ENCODE peak calls at places on chromosomes 3 and 15, in four cellular contexts. X, L, W and J are unnamed samples.
A peak's percentile ranks its signal among the peaks of the same experiment; 100 is the strongest.

GRCh38 chr3:191047930-191048329 is 151.1 kb upstream of the OSTN start:
- DNase-seq in W (no peak), X (no peak), L (no peak), J (no peak)

GRCh38 chr3:103609472-103609871 is 1174.7 kb downstream of the ZPLD1 start:
- DNase-seq in W (no peak), X (no peak), L (no peak), J (no peak)

GRCh38 chr15:58228708-58229107 is 90.5 kb downstream of the AQP9 start:
- DNase-seq in X (no peak), W (no peak), L (no peak), J (no peak)

GRCh38 chr15:60083318-60083717 is 79.2 kb downstream of the FOXB1 start:
- DNase-seq in X (no peak), W (no peak), L (no peak), J (no peak)

GRCh38 chr3:129224984-129225393 is 24.4 kb upstream of the COPG1 start:
- DNase-seq in L (no peak), X (no peak), W (peak; percentile 92), J (peak; percentile 67)

GRCh38 chr3:157174265-157174615 is 14.3 kb upstream of the CCNL1 start:
- DNase-seq in L (no peak), X (no peak), W (no peak), J (no peak)

GRCh38 chr15:67149068-67149841 is 83.9 kb downstream of the SMAD3 start:
- DNase-seq in L (no peak), W (peak; percentile 59), X (no peak), J (no peak)

GRCh38 chr3:184133840-184134745 is 1.1 kb upstream of the EIF2B5 start:
- DNase-seq in X (peak; percentile 85), W (peak; percentile 74), L (peak; percentile 62), J (peak; percentile 74)

GRCh38 chr3:101325393-101326134 is 5.2 kb upstream of the IMPG2 start:
- DNase-seq in W (no peak), L (peak; percentile 25), X (no peak), J (no peak)

GRCh38 chr3:53174346-53175250 is 13.6 kb downstream of the PRKCD start:
- DNase-seq in L (no peak), W (no peak), X (no peak), J (no peak)

GRCh38 chr15:85867250-85867649 is 72.5 kb upstream of the KLHL25 start:
- DNase-seq in W (no peak), L (no peak), X (no peak), J (no peak)

GRCh38 chr15:85869124-85869523 is 74.4 kb upstream of the KLHL25 start:
- DNase-seq in L (no peak), W (no peak), X (no peak), J (no peak)

GRCh38 chr15:85870216-85871014 is 75.7 kb upstream of the KLHL25 start:
- DNase-seq in X (no peak), L (no peak), W (no peak), J (no peak)

GRCh38 chr15:85860394-85861161 is 65.9 kb upstream of the KLHL25 start:
- DNase-seq in L (no peak), X (no peak), W (no peak), J (no peak)

DNA sequence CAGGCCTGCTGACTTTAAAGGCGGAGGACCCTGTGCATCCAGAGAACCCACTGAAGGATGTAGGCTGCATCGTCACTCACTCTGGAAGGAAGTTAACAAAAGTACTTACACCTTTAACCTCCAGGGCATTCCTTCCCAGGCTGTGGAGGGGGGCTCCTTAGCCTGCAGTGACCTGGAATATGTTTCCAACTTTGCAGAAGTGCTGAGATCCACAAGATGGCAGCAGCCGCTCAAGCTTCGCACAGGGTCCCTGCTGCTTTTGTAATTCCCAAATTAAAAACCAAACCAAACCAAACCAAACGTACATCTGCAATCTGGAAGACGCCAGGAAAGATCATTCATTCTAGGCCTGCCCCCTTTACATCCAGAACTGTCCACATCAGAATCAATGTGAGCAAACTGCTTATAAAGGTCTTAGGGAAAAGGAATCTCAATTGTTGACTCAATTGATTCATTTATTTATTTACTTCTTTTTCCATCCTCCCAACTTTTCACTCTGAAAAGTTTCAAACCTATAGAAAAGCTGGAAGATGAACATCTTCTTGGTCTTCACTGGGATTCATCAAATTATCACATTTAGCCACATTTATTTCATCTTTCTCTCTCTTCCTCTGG is 70.5 kb upstream of the KLHL25 start:
- DNase-seq in L (peak; percentile 40), W (peak; percentile 11), X (peak; percentile 19), J (peak; percentile 15)
- TF ChIP-seq TCF7L2 in L (no peak), W (no peak), X (no peak), J (no peak)

GRCh38 chr3:98978068-98978811 is 76.7 kb upstream of the DCBLD2 start:
- DNase-seq in L (no peak), W (no peak), X (no peak), J (no peak)

GRCh38 chr3:98979296-98979695 is 77.8 kb upstream of the DCBLD2 start:
- DNase-seq in X (no peak), L (no peak), W (no peak), J (no peak)

GRCh38 chr3:98980915-98981596 is 79.6 kb upstream of the DCBLD2 start:
- DNase-seq in L (no peak), X (peak; percentile 57), W (no peak), J (no peak)

GRCh38 chr3:98974442-98974841 is 72.9 kb upstream of the DCBLD2 start:
- DNase-seq in L (no peak), X (no peak), W (peak; percentile 43), J (no peak)

GRCh38 chr3:98977520-98977919 is 76.0 kb upstream of the DCBLD2 start:
- DNase-seq in X (peak; percentile 97), L (no peak), W (peak; percentile 75), J (no peak)
- TF ChIP-seq TCF7L2 in X (peak; percentile 84), L (no peak), W (no peak), J (no peak)

DNA sequence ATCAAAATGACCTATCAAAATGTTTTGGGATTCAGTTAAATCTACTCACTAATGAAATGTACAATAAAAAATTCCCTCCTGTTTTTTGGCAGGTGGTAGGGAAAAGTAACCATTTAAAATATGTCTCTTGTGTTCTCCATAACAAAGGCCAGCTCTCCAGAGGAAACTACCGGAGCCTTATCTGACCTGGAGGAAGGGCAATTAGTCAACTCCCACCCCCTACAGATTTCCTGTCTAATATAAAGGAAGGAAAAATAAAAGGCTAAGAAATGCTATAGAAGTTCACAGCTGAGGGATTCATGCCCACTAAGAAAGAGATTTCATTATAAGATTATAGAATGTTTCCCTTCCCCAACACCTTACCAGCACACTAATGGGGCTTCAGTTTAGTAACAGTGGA is 376.5 kb upstream of the KCNMB2 start:
- DNase-seq in X (no peak), W (no peak), L (no peak), J (no peak)
- TF ChIP-seq TCF7L2 in X (no peak), W (no peak), L (no peak), J (no peak)

GRCh38 chr3:99783009-99783573 is 34.6 kb upstream of the CMSS1 start:
- DNase-seq in L (no peak), W (no peak), X (no peak), J (no peak)
- TF ChIP-seq TCF7L2 in L (no peak), W (no peak), X (no peak), J (no peak)

DNA sequence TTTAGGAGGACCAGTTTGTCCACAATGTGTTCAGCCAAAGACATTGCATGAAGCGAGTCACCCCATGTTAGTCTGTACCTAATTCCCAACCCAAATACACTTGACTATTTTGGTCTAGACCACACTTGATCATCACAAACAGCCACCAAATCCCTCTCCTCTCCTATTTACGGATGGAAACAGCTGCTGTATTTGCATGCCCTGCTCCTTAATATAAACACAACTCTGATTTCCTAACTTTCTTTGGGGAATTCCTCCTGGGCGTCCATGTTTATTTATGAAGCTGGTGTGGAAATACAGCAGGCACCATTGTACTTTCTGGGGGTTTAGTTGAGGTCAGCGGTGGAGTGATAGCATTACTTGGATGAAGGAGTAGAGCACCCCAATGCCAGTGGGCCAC is 235.2 kb downstream of the TLE3 start:
- DNase-seq in X (no peak), L (no peak), W (no peak), J (no peak)
- TF ChIP-seq TCF7L2 in X (no peak), L (no peak), W (no peak), J (no peak)

DNA sequence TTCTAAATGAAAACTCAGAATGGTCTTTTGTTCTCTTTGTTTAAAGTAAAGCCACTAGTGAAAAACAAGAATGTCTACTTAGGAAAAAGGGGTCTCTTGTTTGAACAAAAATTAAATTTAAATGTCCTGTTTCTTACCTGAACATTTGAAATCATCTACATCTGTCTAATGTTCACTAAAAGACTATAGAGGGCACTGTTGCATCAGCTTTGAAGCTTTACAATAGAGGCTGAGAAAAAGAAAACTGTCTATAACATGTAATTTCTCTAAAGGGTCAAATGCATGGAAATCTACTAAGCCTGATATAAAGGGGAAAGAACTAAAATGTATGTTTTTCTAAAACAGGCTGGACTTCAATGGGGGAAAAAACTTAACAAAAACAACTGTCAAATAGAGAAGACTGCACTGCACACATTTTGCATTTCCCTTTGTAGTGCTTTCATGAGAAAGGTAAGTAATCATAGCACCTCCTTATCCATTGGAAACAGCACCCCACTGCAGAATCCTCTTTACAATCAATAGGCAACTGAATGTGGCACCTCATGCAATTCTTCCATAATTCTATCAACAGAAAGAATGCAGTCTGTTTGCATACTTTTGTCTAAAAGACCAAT is 26.3 kb downstream of the DPH6 start:
- DNase-seq in L (peak; percentile 10), W (peak; percentile 45), X (peak; percentile 28), J (no peak)
- TF ChIP-seq TCF7L2 in L (no peak), W (no peak), X (no peak), J (no peak)

GRCh38 chr3:143066033-143066432 is 53.5 kb upstream of the CHST2 start:
- DNase-seq in X (no peak), W (no peak), L (no peak), J (no peak)

GRCh38 chr3:143071776-143072175 is 47.8 kb upstream of the CHST2 start:
- DNase-seq in W (no peak), X (no peak), L (no peak), J (no peak)

GRCh38 chr3:143067201-143067600 is 52.4 kb upstream of the CHST2 start:
- DNase-seq in X (no peak), L (no peak), W (no peak), J (no peak)

GRCh38 chr3:143068059-143068458 is 51.5 kb upstream of the CHST2 start:
- DNase-seq in W (no peak), L (no peak), X (no peak), J (no peak)

GRCh38 chr3:143070977-143071551 is 48.5 kb upstream of the CHST2 start:
- DNase-seq in L (no peak), W (peak; percentile 24), X (no peak), J (no peak)
- TF ChIP-seq TCF7L2 in L (no peak), W (no peak), X (no peak), J (no peak)

DNA sequence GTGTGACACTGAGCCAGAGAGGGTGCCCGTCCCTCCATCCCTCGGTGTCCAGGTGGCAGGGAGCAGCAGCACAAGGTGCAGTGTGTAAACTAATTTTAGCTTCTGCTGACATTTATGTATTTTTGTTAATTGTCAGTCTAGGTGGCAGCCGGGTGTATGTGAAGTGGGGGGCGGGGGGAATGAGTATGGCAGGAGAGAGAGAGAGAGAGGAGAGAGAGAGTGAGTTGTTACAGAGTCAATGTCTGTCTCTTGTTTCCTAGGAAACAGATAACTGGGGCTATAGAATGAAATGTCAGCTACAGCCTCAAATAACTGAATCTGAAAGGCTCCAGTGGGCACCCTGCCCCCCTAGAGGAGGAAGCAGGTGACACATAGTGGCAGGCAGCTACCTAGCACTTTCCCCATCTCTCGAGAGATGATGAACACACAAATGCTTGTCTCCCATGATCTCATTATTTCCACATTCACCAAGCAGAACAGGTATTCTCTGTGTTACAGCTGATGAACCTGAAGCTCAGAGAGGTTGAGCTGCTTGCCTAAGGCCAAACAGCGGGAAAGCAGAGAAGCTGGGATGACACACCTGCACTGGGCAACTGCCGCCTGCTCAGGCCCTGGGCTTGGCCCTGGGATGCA is 24.7 kb downstream of the RASGRF1 start:
- DNase-seq in L (no peak), W (no peak), X (no peak), J (no peak)
- TF ChIP-seq TCF7L2 in L (no peak), W (no peak), X (no peak), J (no peak)

GRCh38 chr3:40333416-40333815 is 23.9 kb downstream of the EIF1B start:
- DNase-seq in W (no peak), L (no peak), X (no peak), J (no peak)
- TF ChIP-seq TCF7L2 in W (no peak), L (no peak), X (no peak), J (no peak)